ENCODE peak calls at places on chromosomes 4 and X, in seven cellular contexts. M is RWPE1, J is HT1080, R is IMR-90, C is amniotic epithelial cell, V is AG09319, S is sigmoid colon. B is an unnamed sample.

GRCh38 chr4:107034982-107035710 is 967 bp downstream of the DKK2 start:
- DNase-seq in M (peak), V (no peak), J (no peak), S (peak), C (peak), R (peak), B (no peak)

GRCh38 chr4:77921701-77922100 is 59.1 kb downstream of the MRPL1 start:
- DNase-seq in M (peak), C (peak), S (no peak), J (peak), V (peak), R (peak), B (no peak)

GRCh38 chr4:123843137-123843536 is 446.5 kb downstream of the SPRY1 start:
- DNase-seq in J (no peak), M (no peak), C (peak), R (no peak), S (no peak), V (no peak), B (no peak)

GRCh38 chr4:25703731-25704388 is 48.2 kb downstream of the SLC34A2 start:
- DNase-seq in M (no peak), S (no peak), V (no peak), C (peak), R (peak), J (peak), B (no peak)

GRCh38 chr4:7425591-7426468 is 8.9 kb downstream of the PSAPL1 start:
- DNase-seq in R (no peak), C (no peak), M (no peak), J (no peak), S (peak), V (no peak), B (peak)

GRCh38 chr4:183130328-183131155 is 31.5 kb downstream of the WWC2 start:
- DNase-seq in M (peak), C (peak), J (no peak), S (peak), V (no peak), R (peak), B (no peak)

GRCh38 chr4:54651050-54651449 is 6.7 kb upstream of the KIT start:
- DNase-seq in R (no peak), M (no peak), V (no peak), C (no peak), S (no peak), J (no peak), B (no peak)

GRCh38 chr4:73662709-73663546 is 42.7 kb upstream of the RASSF6 start:
- DNase-seq in S (no peak), J (peak), M (peak), R (peak), C (peak), V (peak), B (no peak)

GRCh38 chrX:113947548-113947947 is 636.3 kb upstream of the HTR2C start:
- DNase-seq in R (no peak), V (no peak), C (no peak), J (no peak), M (peak), S (no peak), B (no peak)

GRCh38 chrX:66126671-66127070 is 37.4 kb upstream of the HEPH start:
- DNase-seq in C (no peak), M (no peak), J (no peak), S (no peak), V (no peak), R (no peak), B (no peak)

GRCh38 chrX:133380882-133381619 is 34.2 kb downstream of the GPC4 start:
- DNase-seq in S (no peak), C (no peak), J (no peak), M (no peak), V (no peak), R (no peak), B (no peak)

GRCh38 chrX:11564546-11564945 is 101.2 kb downstream of the ARHGAP6 start:
- DNase-seq in J (no peak), V (no peak), R (no peak), C (no peak), S (no peak), M (no peak), B (no peak)

GRCh38 chr4:73019462-73020047 is 50.0 kb downstream of the COX18 start:
- DNase-seq in S (no peak), V (peak), J (peak), M (peak), C (peak), R (peak), B (no peak)

GRCh38 chr4:15649914-15650545 is 5.1 kb downstream of the FBXL5 start:
- DNase-seq in M (peak), S (no peak), V (no peak), J (peak), C (peak), R (peak), B (no peak)

GRCh38 chr4:37890501-37891220 is at the start of gene TBC1D1:
- DNase-seq in C (no peak), V (no peak), R (no peak), S (peak), M (no peak), J (peak), B (peak)

GRCh38 chrX:71989768-71990167 is 79.1 kb downstream of the NHSL2 start:
- DNase-seq in S (no peak), R (peak), M (no peak), V (no peak), C (no peak), J (peak), B (no peak)

GRCh38 chrX:50697691-50698090 is 116.3 kb downstream of the SHROOM4 start:
- DNase-seq in V (peak), R (peak), M (peak), J (peak), C (peak), S (no peak), B (no peak)

GRCh38 chrX:129540068-129540653 is at the start of gene OCRL:
- DNase-seq in V (no peak), J (peak), S (peak), R (peak), C (peak), M (peak), B (peak)

GRCh38 chr4:14241574-14241973 is 614.0 kb upstream of the BOD1L1 start:
- DNase-seq in J (no peak), S (no peak), C (peak), V (no peak), M (no peak), R (no peak), B (no peak)

GRCh38 chr4:8365951-8366350 is 74.6 kb downstream of the ACOX3 start:
- DNase-seq in S (no peak), C (no peak), M (no peak), J (no peak), R (no peak), V (no peak), B (peak)

GRCh38 chr4:72429397-72429889 is 139.6 kb downstream of the ADAMTS3 start:
- DNase-seq in S (no peak), J (no peak), C (no peak), M (no peak), R (no peak), V (no peak), B (no peak)

GRCh38 chrX:3527811-3528210 is 181.4 kb upstream of the MXRA5 start:
- DNase-seq in M (no peak), C (peak), R (no peak), S (no peak), V (no peak), J (no peak), B (no peak)

GRCh38 chrX:9416562-9417319 is 48.1 kb upstream of the TBL1X start:
- DNase-seq in S (no peak), R (peak), J (no peak), C (peak), V (peak), M (no peak), B (no peak)

GRCh38 chr4:8112672-8113071 is 45.9 kb downstream of the ABLIM2 start:
- DNase-seq in R (no peak), V (no peak), J (no peak), M (no peak), S (no peak), C (no peak), B (no peak)

GRCh38 chr4:97496298-97496873 is 646.9 kb downstream of the STPG2 start:
- DNase-seq in J (peak), M (peak), R (no peak), C (peak), S (no peak), V (no peak), B (no peak)

GRCh38 chr4:76305971-76306881 is at the start of gene STBD1:
- DNase-seq in V (peak), J (peak), R (peak), S (peak), C (peak), M (peak), B (peak)

GRCh38 chr4:8033776-8034528 is 94.3 kb upstream of the AFAP1 start:
- DNase-seq in V (no peak), C (no peak), J (no peak), M (no peak), S (no peak), R (no peak), B (no peak)

GRCh38 chrX:21047034-21047455 is 327.2 kb upstream of the CNKSR2 start:
- DNase-seq in J (no peak), V (no peak), C (no peak), M (no peak), S (no peak), R (no peak), B (no peak)

GRCh38 chr4:13081830-13082229 is 402.3 kb downstream of the RAB28 start:
- DNase-seq in J (no peak), S (no peak), M (no peak), C (no peak), R (no peak), V (no peak), B (no peak)

GRCh38 chr4:161949941-161950725 is 213.7 kb downstream of the FSTL5 start:
- DNase-seq in J (no peak), S (no peak), M (peak), V (no peak), R (peak), C (peak), B (no peak)

GRCh38 chr4:151276787-151277557 is at the start of gene PRSS48:
- DNase-seq in V (no peak), J (peak), S (peak), M (peak), C (peak), R (peak), B (peak)

GRCh38 chr4:119632216-119632615 is 3.6 kb upstream of the PDE5A start:
- DNase-seq in C (peak), J (peak), V (no peak), R (peak), S (no peak), M (peak), B (no peak)

GRCh38 chr4:78734451-78735003 is 41.6 kb upstream of the BMP2K start:
- DNase-seq in C (no peak), J (no peak), M (no peak), R (no peak), V (no peak), S (no peak), B (no peak)

GRCh38 chr4:5143306-5143861 is 92.1 kb downstream of the STK32B start:
- DNase-seq in J (no peak), C (no peak), R (no peak), M (no peak), S (no peak), V (no peak), B (no peak)

GRCh38 chr4:39976945-39977488 is 694 bp downstream of the PDS5A start:
- DNase-seq in V (no peak), C (no peak), M (peak), R (no peak), S (peak), J (peak), B (peak)

GRCh38 chrX:70134116-70134477 is 850 bp downstream of the IGBP1 start:
- DNase-seq in M (peak), R (peak), V (no peak), J (no peak), S (no peak), C (peak), B (no peak)

GRCh38 chr4:110287130-110287529 is 88.7 kb upstream of the ELOVL6 start:
- DNase-seq in V (peak), R (peak), M (peak), J (peak), S (no peak), C (peak), B (no peak)

GRCh38 chr4:117400039-117400835 is 314.9 kb upstream of the TRAM1L1 start:
- DNase-seq in S (no peak), M (peak), J (peak), C (peak), R (peak), V (no peak), B (no peak)

B was measured in upper lobe of right lung.